ENCODE peak calls at places on chromosomes 7 and 10, in four cellular contexts. V is activated CD4-positive, alpha-beta memory T cell treated with anti-CD3 and anti-CD28 coated beads for 36 hours; H is H7; D is transverse colon. N is an unnamed sample.

GRCh38 chr10:12432402-12433189 is 83.2 kb downstream of the CAMK1D start:
- DNase-seq in D (peak), V (no peak), H (no peak), N (no peak)

GRCh38 chr10:3828404-3829192 is 43.6 kb upstream of the KLF6 start:
- DNase-seq in V (peak), D (no peak), H (no peak), N (no peak)

GRCh38 chr10:84159076-84159475 is 14.5 kb upstream of the GPR15LG start:
- DNase-seq in D (peak), V (no peak), H (no peak), N (no peak)

GRCh38 chr7:132214452-132214851 is 361.8 kb downstream of the PLXNA4 start:
- DNase-seq in D (no peak), H (no peak), V (no peak), N (no peak)

GRCh38 chr7:5478568-5479045 is 55.0 kb upstream of the TNRC18 start:
- DNase-seq in D (no peak), V (no peak), H (peak), N (no peak)

GRCh38 chr10:48932831-48933670 is 6.6 kb downstream of the LRRC18 start:
- DNase-seq in H (no peak), V (no peak), D (no peak), N (peak)

GRCh38 chr10:103933557-103934121 is 15.7 kb upstream of the STN1 start:
- DNase-seq in H (no peak), D (no peak), V (no peak), N (no peak)

GRCh38 chr7:111833461-111833860 is 271.2 kb upstream of the IMMP2L start:
- DNase-seq in V (no peak), H (no peak), D (no peak), N (no peak)

GRCh38 chr10:77029684-77030407 is 607.8 kb downstream of the KCNMA1 start:
- DNase-seq in H (no peak), D (no peak), V (no peak), N (no peak)

GRCh38 chr10:29533696-29534285 is 101.0 kb downstream of the SVIL start:
- DNase-seq in D (no peak), V (no peak), H (no peak), N (no peak)

GRCh38 chr7:55187701-55188491 is 169.1 kb downstream of the EGFR start:
- DNase-seq in D (peak), H (no peak), V (no peak), N (no peak)

GRCh38 chr7:542935-543789 is 23.5 kb upstream of the PDGFA start:
- DNase-seq in H (no peak), D (no peak), V (peak), N (no peak)

GRCh38 chr10:74916283-74916682 is 89.9 kb downstream of the KAT6B start:
- DNase-seq in V (no peak), D (no peak), H (no peak), N (no peak)

N was measured in endodermal cell.